ENCODE peak calls at places on chromosomes 12 and 14, in nine cellular contexts. C is GM12865, G is cardiac muscle cell, S is brain microvascular endothelial cell, L is tibial artery, I is HFF-Myc, H is keratinocyte, V is fibroblast of the aortic adventitia, K is right atrium auricular region. J is an unnamed sample.

GRCh38 chr12:120720234-120720968 is 5.2 kb upstream of the ACADS start:
- DNase-seq in S (peak), K (no peak), H (no peak), G (peak), V (peak), I (no peak), L (no peak), C (no peak), J (peak)

GRCh38 chr14:50260511-50260910 is 29.1 kb upstream of the SOS2 start:
- DNase-seq in K (no peak), G (peak), I (peak), C (peak), S (peak), H (no peak), V (peak), L (no peak), J (peak)

GRCh38 chr14:103538291-103539055 is 9.5 kb downstream of the TRMT61A start:
- DNase-seq in K (no peak), S (no peak), L (peak), C (no peak), H (no peak), I (no peak), G (no peak), V (no peak), J (no peak)

GRCh38 chr14:34650786-34651584 is 21.0 kb upstream of the SNX6 start:
- DNase-seq in L (no peak), S (peak), C (no peak), I (peak), G (peak), H (peak), K (no peak), V (peak), J (peak)

GRCh38 chr12:113854385-113855136 is 111.6 kb downstream of the RBM19 start:
- DNase-seq in C (no peak), S (no peak), V (no peak), K (no peak), G (no peak), H (no peak), I (no peak), L (no peak), J (no peak)

GRCh38 chr12:27592548-27592947 is 68.5 kb downstream of the PPFIBP1 start:
- DNase-seq in L (no peak), G (peak), V (peak), S (peak), K (peak), I (no peak), C (peak), H (peak), J (peak)

GRCh38 chr12:120367924-120368788 is 808 bp downstream of the MSI1 start:
- DNase-seq in V (no peak), H (no peak), L (no peak), S (no peak), I (no peak), G (no peak), C (no peak), K (no peak), J (no peak)

GRCh38 chr12:104420868-104421267 is 35.9 kb upstream of the CHST11 start:
- DNase-seq in I (no peak), L (no peak), S (no peak), K (no peak), H (no peak), G (peak), C (peak), V (no peak), J (no peak)

GRCh38 chr14:68468437-68469207 is 324.2 kb downstream of the ZFP36L1 start:
- DNase-seq in C (peak), V (peak), G (peak), H (peak), K (no peak), S (peak), L (no peak), I (no peak), J (no peak)

GRCh38 chr14:90023176-90023896 is 38.5 kb upstream of the KCNK13 start:
- DNase-seq in L (no peak), G (peak), I (no peak), S (no peak), V (peak), C (no peak), K (no peak), H (no peak), J (no peak)

GRCh38 chr14:88333036-88333435 is 10.0 kb upstream of the KCNK10 start:
- DNase-seq in H (no peak), I (no peak), C (no peak), V (no peak), G (no peak), L (no peak), K (no peak), S (no peak), J (no peak)

GRCh38 chr12:123995023-123995422 is 22.0 kb downstream of the ZNF664 start:
- DNase-seq in H (peak), C (no peak), K (no peak), V (peak), I (peak), L (no peak), G (peak), S (peak), J (peak)

DNA sequence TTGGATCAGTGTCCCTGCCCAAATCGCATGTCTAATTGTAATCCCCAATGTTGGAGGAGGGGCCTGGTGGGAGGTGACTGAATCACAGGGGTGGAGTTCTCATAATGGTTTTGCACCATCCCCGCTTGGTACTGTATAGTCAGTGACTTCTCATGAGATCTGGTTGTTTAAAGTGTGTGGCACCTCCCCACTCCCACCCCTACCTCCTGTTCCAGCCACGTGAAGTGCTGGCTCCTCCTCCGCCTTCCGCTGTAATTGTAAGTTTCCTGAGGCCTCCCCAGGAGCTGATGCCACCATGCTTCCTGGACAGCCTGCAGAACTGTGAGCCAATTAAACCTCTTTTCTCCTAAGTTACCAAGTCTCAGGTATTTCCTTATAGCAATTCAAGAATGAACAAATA is 67.2 kb downstream of the FERMT2 start:
- DNase-seq in G (no peak), L (no peak), C (no peak), I (no peak), S (no peak), V (no peak), H (no peak), K (no peak), J (no peak)
- H3K4me3 ChIP-seq in G (no peak), L (no peak), C (no peak), I (no peak), S (no peak), V (no peak), H (no peak), K (no peak), J (no peak)

GRCh38 chr14:20904393-20905029 is 13.3 kb downstream of the RNASE3 start:
- DNase-seq in G (no peak), I (no peak), H (no peak), V (no peak), C (no peak), L (no peak), S (no peak), K (no peak), J (no peak)
- TF ChIP-seq CTCF in G (no peak), I (no peak), H (no peak), V (no peak), C (no peak), L (no peak), S (no peak), K (no peak), J (no peak)

GRCh38 chr12:31118831-31119530 is 45.3 kb downstream of the DDX11 start:
- DNase-seq in S (no peak), K (no peak), V (no peak), L (no peak), G (peak), C (peak), I (no peak), H (no peak), J (no peak)

GRCh38 chr12:31117203-31118011 is 43.7 kb downstream of the DDX11 start:
- DNase-seq in V (no peak), K (no peak), I (no peak), H (no peak), G (peak), L (peak), S (no peak), C (peak), J (no peak)

GRCh38 chr12:31120392-31121008 is 46.8 kb downstream of the DDX11 start:
- DNase-seq in I (no peak), G (no peak), S (no peak), H (no peak), L (no peak), V (no peak), K (no peak), C (no peak), J (no peak)

GRCh38 chr12:31118347-31118830 is 44.7 kb downstream of the DDX11 start:
- DNase-seq in I (no peak), V (no peak), H (no peak), S (no peak), C (no peak), G (no peak), L (no peak), K (no peak), J (no peak)

DNA sequence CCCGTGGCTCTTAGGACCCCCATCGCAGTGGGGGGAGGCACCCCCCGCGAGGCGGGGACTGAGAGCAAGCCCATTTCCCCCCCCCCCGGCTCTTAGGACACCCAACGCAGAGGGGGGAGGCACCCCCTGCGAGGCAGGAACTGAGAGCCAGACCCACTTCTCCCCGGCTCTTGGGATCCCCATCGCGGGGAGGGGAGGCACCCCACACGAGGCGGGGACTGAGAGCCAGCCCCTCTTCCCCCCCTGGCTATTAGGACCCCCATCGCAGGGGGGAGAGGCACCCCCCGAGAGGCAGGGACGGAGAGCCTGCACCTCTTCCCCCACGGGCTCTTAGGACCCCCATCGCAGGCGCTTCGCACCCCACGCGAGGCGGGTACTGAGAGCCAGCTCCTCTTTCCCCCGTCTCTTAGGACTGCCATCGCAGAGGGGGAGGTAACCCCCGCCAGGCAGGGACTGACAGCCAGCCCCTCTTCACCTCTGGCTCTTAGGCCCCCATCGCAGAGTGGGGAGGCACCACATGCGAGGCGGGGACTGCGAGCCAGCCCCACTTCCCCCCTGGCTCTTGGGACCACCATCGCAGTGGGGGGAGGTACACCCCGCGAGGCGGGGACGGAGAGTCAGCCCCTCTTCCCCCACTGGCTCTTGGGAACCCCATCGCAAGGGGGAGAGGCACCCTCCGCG is 46.0 kb downstream of the DDX11 start:
- DNase-seq in L (no peak), I (no peak), H (no peak), S (no peak), G (no peak), C (no peak), V (no peak), K (no peak), J (no peak)
- H3K4me3 ChIP-seq in L (no peak), I (no peak), H (no peak), S (no peak), G (peak), C (no peak), V (no peak), K (peak), J (no peak)

GRCh38 chr12:94898388-94898787 is 105.1 kb downstream of the NDUFA12 start:
- DNase-seq in K (no peak), S (peak), L (no peak), G (peak), V (peak), H (no peak), C (peak), I (no peak), J (no peak)
- TF ChIP-seq CTCF in K (peak), S (peak), L (peak), G (peak), V (peak), H (no peak), C (peak), I (peak), J (peak)

DNA sequence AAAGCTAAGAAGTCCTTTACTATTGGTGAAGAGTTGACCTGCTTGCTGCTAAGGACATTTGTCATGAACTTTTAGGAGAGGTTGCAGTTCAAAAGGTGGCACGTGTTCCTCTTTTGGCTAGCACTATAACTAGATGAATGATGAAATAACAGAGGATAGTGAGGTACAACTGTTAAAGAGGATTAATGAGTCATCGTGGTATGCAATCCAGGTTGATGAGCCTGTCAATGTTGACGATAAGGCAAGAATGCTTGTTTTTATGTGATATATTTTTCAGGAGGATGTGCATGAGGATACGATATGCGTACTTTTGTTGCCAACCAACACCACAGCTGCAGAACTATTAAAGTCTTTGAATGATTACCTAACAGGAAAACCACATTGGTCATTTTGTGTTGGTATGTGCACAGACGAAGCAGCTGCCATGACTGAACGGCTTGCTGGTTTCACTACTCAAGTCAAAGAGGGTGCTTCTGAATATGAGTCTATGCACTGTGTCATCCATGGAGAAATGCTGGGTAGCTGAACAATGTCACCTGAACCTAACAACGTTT is 10.6 kb downstream of the CEP128 start:
- DNase-seq in K (no peak), C (peak), H (peak), L (no peak), V (peak), I (peak), S (peak), G (peak), J (peak)
- H3K4me3 ChIP-seq in K (no peak), C (peak), H (no peak), L (no peak), V (no peak), I (no peak), S (no peak), G (no peak), J (no peak)

GRCh38 chr12:40749863-40750262 is 57.6 kb downstream of the CNTN1 start:
- DNase-seq in L (no peak), I (no peak), C (no peak), S (no peak), V (no peak), K (no peak), H (no peak), G (no peak), J (no peak)

DNA sequence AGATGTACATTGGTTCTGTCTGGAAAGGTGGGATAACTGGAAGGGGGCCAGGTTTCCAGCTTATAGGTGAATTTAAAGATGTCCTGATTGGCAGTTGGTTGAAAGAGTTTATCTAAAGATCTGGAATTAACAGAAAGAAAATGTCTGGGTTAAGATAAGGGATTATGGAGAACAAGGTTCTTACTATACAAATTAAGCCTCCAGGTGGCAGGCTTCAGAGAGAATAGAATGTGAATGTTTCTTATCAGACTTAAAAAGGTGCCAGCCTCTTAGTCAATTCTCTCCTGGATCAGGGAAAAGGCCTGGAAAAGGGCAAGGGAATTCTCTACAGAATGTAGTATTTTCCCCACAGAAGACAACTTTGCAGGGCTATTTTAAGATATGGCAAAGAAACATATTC is 53.1 kb downstream of the CNTN1 start:
- DNase-seq in V (no peak), C (no peak), L (no peak), H (no peak), S (no peak), G (no peak), K (no peak), I (no peak), J (no peak)
- TF ChIP-seq CTCF in V (no peak), C (no peak), L (no peak), H (peak), S (no peak), G (no peak), K (no peak), I (no peak), J (no peak)

DNA sequence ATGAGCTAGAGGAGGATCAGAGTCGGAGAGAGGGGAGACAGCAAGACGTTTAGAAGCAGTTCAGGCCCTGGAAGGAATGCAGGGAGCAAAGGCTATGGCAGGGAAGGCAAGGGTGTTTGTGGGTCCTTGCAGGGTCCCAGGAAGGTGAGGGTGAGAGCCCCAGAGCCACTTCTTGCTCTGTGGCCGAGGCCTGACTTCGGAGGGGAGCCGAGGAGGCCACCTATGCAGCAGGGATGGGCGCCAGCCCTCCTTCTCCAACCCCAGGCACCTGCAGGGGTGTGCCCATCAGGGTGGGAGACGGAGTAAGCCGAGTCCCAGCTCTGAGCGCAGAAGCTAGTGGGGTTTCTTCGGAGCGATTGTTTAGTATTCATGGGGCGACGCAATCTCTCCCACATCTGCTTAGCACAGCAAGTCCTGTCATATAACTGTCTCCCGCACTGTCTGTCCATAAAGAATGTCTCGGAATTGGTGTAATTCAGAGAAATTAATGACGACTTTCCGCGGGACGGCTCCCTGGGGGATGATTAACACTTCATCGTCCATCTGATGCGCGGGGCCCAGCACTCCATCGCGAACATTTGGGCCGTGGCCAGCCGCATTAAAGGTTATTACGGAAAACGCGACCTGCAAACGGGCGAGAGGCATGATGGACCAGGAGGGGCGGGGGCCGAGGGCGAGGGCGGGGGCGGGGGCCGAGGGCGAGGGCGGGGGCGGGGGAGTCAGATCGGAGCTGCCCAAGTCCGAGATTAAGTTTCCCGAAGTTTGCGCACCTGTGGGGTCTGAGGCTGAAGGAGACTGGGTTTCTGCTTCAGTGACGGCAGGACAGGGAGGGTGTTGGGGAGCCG is 12.3 kb upstream of the CALCOCO1 start:
- DNase-seq in S (no peak), K (no peak), C (no peak), H (no peak), L (peak), I (no peak), G (no peak), V (no peak), J (no peak)
- H3K4me3 ChIP-seq in S (no peak), K (peak), C (no peak), H (no peak), L (peak), I (no peak), G (peak), V (no peak), J (no peak)

DNA sequence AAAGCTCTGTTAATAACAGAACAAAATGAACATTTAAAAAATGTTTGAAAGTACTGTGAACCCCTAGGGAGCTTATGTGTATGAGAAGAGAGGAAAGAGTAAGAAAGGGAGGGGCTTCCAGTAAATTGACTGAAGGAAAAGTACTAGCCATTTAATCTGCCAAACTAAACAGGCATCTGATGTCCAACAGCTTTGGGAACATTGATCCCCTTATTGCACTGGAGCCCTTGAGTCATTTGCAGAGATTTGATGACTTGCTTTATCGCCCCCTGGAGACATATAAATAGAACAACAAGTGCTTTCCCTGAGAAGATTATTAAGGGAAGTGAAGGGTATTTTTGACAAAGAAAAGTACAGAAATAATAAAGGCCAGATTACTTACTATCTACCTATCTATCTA is 319.3 kb upstream of the NOVA1 start:
- DNase-seq in V (peak), C (no peak), L (no peak), S (no peak), H (no peak), K (no peak), I (peak), G (peak), J (peak)
- TF ChIP-seq CTCF in V (peak), C (no peak), L (peak), S (peak), H (no peak), K (peak), I (peak), G (peak), J (peak)

GRCh38 chr12:72444125-72444524 is 172.0 kb downstream of the TRHDE start:
- DNase-seq in V (no peak), L (no peak), K (no peak), C (no peak), H (no peak), S (no peak), I (no peak), G (no peak), J (no peak)
- H3K4me3 ChIP-seq in V (no peak), L (no peak), K (no peak), C (no peak), H (no peak), S (no peak), I (no peak), G (no peak), J (no peak)

J was measured in astrocyte of the cerebellum.